ENCODE peak calls at places on chromosome 11, in four cellular contexts. One of them, this sample, is unnamed. For H3F3A, the result is how much of the 10 kb centered on the place peaks cover.

GRCh38 chr11:69076129-69076791 is 27.5 kb downstream of the TPCN2 start:
- DNase-seq in PC-3: peak
- DNase-seq in MM.1S: no peak
- DNase-seq in GM23248: no peak
- DNase-seq in this sample: no peak

GRCh38 chr11:68761801-68762200 is 10.5 kb upstream of the TESMIN start:
- DNase-seq in PC-3: no peak
- DNase-seq in MM.1S: no peak
- DNase-seq in GM23248: no peak
- DNase-seq in this sample: no peak

GRCh38 chr11:1567721-1568100 is 4.4 kb downstream of the DUSP8 start:
- DNase-seq in GM23248: no peak
- DNase-seq in PC-3: no peak
- DNase-seq in MM.1S: no peak
- DNase-seq in this sample: no peak

GRCh38 chr11:14418801-14419417 is 59.9 kb upstream of the RRAS2 start:
- DNase-seq in PC-3: peak
- DNase-seq in MM.1S: no peak
- DNase-seq in GM23248: peak
- DNase-seq in this sample: peak

GRCh38 chr11:12285106-12285505 is 92.3 kb upstream of the PARVA start:
- DNase-seq in PC-3: peak
- DNase-seq in GM23248: peak
- DNase-seq in MM.1S: no peak
- DNase-seq in this sample: no peak

GRCh38 chr11:125270106-125270505 is 105.6 kb downstream of the PKNOX2 start:
- DNase-seq in GM23248: no peak
- DNase-seq in MM.1S: no peak
- DNase-seq in PC-3: no peak
- DNase-seq in this sample: no peak

GRCh38 chr11:15972838-15973237 is 383.5 kb downstream of the SOX6 start:
- DNase-seq in GM23248: no peak
- DNase-seq in MM.1S: no peak
- DNase-seq in PC-3: no peak
- DNase-seq in this sample: no peak

GRCh38 chr11:119673389-119674336 is 55.3 kb downstream of the NECTIN1 start:
- DNase-seq in GM23248: no peak
- DNase-seq in MM.1S: peak
- DNase-seq in PC-3: no peak
- DNase-seq in this sample: no peak

GRCh38 chr11:15551897-15552851 is 437.5 kb downstream of the INSC start:
- DNase-seq in GM23248: no peak
- DNase-seq in MM.1S: no peak
- DNase-seq in PC-3: no peak
- DNase-seq in this sample: peak

GRCh38 chr11:103322861-103323260 is 213.6 kb downstream of the DYNC2H1 start:
- DNase-seq in GM23248: no peak
- DNase-seq in PC-3: no peak
- DNase-seq in MM.1S: no peak
- DNase-seq in this sample: no peak

GRCh38 chr11:1564535-1565172 is 7.4 kb downstream of the DUSP8 start:
- DNase-seq in GM23248: peak
- DNase-seq in MM.1S: peak
- DNase-seq in PC-3: peak
- DNase-seq in this sample: peak

GRCh38 chr11:111954154-111954553 is 17.0 kb downstream of the DIXDC1 start:
- DNase-seq in PC-3: no peak
- DNase-seq in GM23248: no peak
- DNase-seq in MM.1S: no peak
- DNase-seq in this sample: no peak

GRCh38 chr11:36974771-36975170 is 376.7 kb upstream of the RAG2 start:
- DNase-seq in GM23248: no peak
- DNase-seq in PC-3: no peak
- DNase-seq in MM.1S: no peak
- DNase-seq in this sample: no peak

DNA sequence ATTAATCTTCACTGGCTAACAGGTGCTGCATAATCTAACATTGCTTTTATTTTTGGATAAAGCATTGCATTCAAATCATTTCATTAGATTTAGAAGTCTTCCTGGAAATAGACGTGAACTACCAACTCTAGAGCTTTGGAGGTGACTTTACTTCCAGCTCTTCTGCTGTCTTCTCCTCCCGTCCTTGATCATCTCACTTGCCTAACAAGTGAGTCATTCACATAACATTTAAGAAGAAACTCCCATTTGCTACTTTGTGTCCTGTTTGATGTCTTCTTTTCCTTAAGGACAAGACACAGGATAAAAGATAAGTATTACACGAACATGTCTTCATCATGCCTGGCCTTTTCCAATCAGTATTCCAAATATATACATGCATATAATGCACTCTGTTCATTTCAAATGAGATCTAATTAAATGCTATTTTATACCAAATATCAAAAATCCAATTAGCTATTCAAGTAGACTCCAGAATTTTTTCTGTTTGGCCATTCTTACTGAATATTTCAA is 88.3 kb downstream of the BDNF start:
- DNase-seq in PC-3: no peak
- DNase-seq in MM.1S: no peak
- DNase-seq in GM23248: peak
- DNase-seq in this sample: no peak
- TF ChIP-seq EZH2 in PC-3: no peak
- TF ChIP-seq EZH2 in MM.1S: no peak
- TF ChIP-seq EZH2 in GM23248: no peak
- TF ChIP-seq EZH2 in this sample: no peak

DNA sequence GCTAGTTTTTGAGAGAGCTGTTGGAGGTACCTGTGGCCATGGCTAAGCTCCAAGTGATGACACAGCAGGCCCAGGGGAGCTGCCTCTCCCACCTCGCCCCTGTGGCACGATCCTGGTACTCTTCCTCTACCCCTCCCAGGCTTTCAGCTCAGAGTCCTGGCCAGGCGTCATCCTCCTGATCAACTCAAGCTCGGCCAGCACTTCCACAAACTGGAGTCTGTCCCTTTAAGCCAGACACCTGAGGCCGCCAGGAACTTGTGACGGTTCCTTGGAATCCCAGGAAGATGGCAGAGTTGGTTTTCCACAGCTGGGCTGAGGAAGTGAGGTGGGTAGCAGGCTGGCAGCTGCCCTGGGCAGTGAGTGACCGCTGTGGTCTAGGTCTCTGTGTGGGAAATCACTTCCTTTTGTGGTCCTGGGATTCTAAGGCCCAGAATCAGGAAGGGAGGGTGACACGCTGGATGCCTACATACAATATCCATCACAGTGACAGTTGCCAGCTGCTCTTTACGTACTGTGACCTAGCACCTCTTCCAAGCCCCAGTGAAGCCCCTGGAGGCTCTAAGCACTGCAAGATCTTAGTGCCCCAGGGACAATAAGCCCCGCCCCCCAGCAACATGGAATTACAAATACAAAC is 3.2 kb upstream of the CST6 start:
- DNase-seq in GM23248: no peak
- DNase-seq in MM.1S: no peak
- DNase-seq in PC-3: peak
- DNase-seq in this sample: no peak
- H3K9ac ChIP-seq in GM23248: no peak
- H3K9ac ChIP-seq in MM.1S: no peak
- H3K9ac ChIP-seq in PC-3: no peak
- H3K9ac ChIP-seq in this sample: no peak

DNA sequence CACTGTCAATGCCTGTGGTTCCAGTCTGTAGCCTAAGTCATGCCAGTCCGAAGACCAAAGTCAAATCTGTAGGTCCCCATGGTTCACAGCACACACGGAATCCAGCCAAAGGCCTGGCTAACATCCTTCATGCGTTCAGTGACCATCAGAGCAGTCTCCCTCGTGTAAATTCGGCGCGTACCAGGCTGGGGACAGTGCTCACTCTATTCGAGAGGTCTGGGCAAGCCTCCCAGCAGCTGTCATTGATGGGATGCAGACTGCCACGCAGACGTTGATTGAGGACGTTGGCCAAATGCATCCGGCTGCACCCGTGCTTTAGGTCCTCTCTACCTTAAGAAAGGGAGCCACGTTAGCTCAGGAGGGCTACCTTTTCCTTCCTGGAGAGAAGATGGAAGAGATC is 11.9 kb downstream of the CTTN start:
- DNase-seq in PC-3: no peak
- DNase-seq in GM23248: no peak
- DNase-seq in MM.1S: no peak
- DNase-seq in this sample: no peak
- H3F3A ChIP-seq in PC-3: under half
- H3F3A ChIP-seq in GM23248: under half
- H3F3A ChIP-seq in MM.1S: under half
- H3F3A ChIP-seq in this sample: under half

GRCh38 chr11:45757672-45758071 is 47.3 kb upstream of the SLC35C1 start:
- DNase-seq in MM.1S: no peak
- DNase-seq in GM23248: no peak
- DNase-seq in PC-3: no peak
- DNase-seq in this sample: no peak

GRCh38 chr11:45756384-45757010 is 48.5 kb upstream of the SLC35C1 start:
- DNase-seq in PC-3: no peak
- DNase-seq in MM.1S: no peak
- DNase-seq in GM23248: no peak
- DNase-seq in this sample: no peak

GRCh38 chr11:45754746-45755145 is 50.2 kb upstream of the SLC35C1 start:
- DNase-seq in PC-3: no peak
- DNase-seq in GM23248: no peak
- DNase-seq in MM.1S: no peak
- DNase-seq in this sample: no peak

GRCh38 chr11:45754261-45754709 is 50.7 kb upstream of the SLC35C1 start:
- DNase-seq in MM.1S: no peak
- DNase-seq in GM23248: no peak
- DNase-seq in PC-3: no peak
- DNase-seq in this sample: no peak

DNA sequence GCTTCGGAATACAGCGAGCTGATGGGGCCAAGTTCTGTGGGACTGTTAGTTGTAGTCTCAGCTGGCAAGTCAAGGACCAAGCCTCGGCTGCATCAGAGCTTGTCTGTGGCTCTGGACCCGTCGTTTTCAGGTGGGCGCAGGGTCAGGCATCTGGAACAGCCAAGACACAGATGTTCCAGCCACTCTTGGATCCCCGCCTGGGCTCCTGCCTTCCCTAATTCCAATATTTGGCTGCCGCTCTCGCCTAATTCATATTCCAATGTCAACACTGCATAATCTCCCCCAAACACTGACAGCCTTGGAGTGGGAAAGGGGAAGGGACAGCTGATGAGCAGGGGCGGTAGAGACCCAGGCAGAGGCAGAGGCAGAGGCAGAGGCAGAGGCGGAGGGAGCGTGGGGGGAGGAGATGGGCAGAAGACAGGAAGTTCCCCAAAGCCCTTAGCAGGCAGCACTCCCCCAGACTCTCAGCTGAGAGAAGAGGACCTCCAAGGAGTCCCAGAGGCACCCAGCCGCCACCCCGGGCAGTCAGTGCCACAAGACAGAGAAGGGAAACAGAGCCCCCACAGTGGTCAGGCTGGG is 49.6 kb upstream of the SLC35C1 start:
- DNase-seq in MM.1S: no peak
- DNase-seq in PC-3: no peak
- DNase-seq in GM23248: no peak
- DNase-seq in this sample: no peak
- TF ChIP-seq EZH2 in MM.1S: no peak
- TF ChIP-seq EZH2 in PC-3: no peak
- TF ChIP-seq EZH2 in GM23248: no peak
- TF ChIP-seq EZH2 in this sample: no peak

GRCh38 chr11:57699813-57700212 is 12.2 kb downstream of the MED19 start:
- DNase-seq in MM.1S: no peak
- DNase-seq in GM23248: no peak
- DNase-seq in PC-3: no peak
- DNase-seq in this sample: no peak

GRCh38 chr11:57698843-57699365 is 13.1 kb downstream of the MED19 start:
- DNase-seq in GM23248: no peak
- DNase-seq in MM.1S: no peak
- DNase-seq in PC-3: no peak
- DNase-seq in this sample: no peak

GRCh38 chr11:57704932-57705331 is 7.1 kb downstream of the MED19 start:
- DNase-seq in MM.1S: no peak
- DNase-seq in PC-3: no peak
- DNase-seq in GM23248: no peak
- DNase-seq in this sample: no peak

GRCh38 chr11:57700425-57700824 is 11.6 kb downstream of the MED19 start:
- DNase-seq in GM23248: no peak
- DNase-seq in PC-3: no peak
- DNase-seq in MM.1S: no peak
- DNase-seq in this sample: peak

GRCh38 chr11:57703341-57703740 is 8.7 kb downstream of the MED19 start:
- DNase-seq in PC-3: no peak
- DNase-seq in MM.1S: no peak
- DNase-seq in GM23248: no peak
- DNase-seq in this sample: no peak
- H3K9ac ChIP-seq in PC-3: no peak
- H3K9ac ChIP-seq in MM.1S: no peak
- H3K9ac ChIP-seq in GM23248: no peak
- H3K9ac ChIP-seq in this sample: no peak

GRCh38 chr11:62835336-62835735 is 2.7 kb upstream of the TEX54 start:
- DNase-seq in GM23248: no peak
- DNase-seq in PC-3: no peak
- DNase-seq in MM.1S: no peak
- DNase-seq in this sample: no peak
- H3F3A ChIP-seq in GM23248: under half
- H3F3A ChIP-seq in PC-3: under half
- H3F3A ChIP-seq in MM.1S: under half
- H3F3A ChIP-seq in this sample: under half

DNA sequence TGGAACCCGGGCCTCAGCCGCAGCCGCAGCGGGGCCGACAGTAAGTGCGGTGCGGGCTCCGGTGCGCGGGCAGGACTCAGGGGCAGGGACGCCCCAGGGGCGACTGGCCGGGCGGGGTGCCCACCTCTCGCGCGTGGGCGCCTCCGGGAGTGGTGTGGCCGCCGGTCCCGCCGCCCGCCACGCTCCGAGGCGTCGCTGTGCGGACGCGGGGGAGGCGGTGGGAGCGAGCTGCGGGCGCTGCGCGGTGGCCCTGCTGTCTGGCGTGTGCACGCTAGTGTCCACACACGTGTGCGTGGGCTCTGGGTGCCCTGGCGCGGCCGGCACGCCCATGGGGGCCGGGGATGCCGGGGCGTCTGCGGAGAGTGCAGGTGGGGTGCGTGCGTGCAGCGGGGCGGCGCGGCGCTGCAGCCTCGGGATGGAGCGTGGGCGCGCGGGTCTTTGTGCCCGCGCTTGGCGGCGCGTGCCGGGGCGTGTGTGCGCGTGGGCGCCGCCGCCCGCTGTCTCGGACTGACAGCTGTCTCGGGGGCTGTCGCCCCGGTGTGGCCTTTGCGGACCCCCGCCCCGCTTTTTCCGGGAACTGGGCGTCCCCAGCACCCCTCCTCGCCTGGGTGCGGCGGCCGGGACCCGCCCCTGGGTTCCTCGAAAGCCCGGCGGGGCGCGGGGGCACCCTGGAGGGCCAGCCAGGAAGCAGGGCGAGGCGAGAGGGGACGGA is 800 bp downstream of the KCNK4 start:
- DNase-seq in PC-3: no peak
- DNase-seq in MM.1S: no peak
- DNase-seq in GM23248: peak
- DNase-seq in this sample: no peak
- TF ChIP-seq EZH2 in PC-3: no peak
- TF ChIP-seq EZH2 in MM.1S: no peak
- TF ChIP-seq EZH2 in GM23248: peak
- TF ChIP-seq EZH2 in this sample: peak

GRCh38 chr11:92697461-92698314 is 271.8 kb upstream of the MTNR1B start:
- DNase-seq in MM.1S: no peak
- DNase-seq in GM23248: peak
- DNase-seq in PC-3: peak
- DNase-seq in this sample: no peak
- H3K9ac ChIP-seq in MM.1S: no peak
- H3K9ac ChIP-seq in GM23248: peak
- H3K9ac ChIP-seq in PC-3: no peak
- H3K9ac ChIP-seq in this sample: no peak

GRCh38 chr11:44474702-44475101 is 90.8 kb upstream of the CD82 start:
- DNase-seq in PC-3: no peak
- DNase-seq in GM23248: no peak
- DNase-seq in MM.1S: no peak
- DNase-seq in this sample: no peak
- H3F3A ChIP-seq in PC-3: under half
- H3F3A ChIP-seq in GM23248: under half
- H3F3A ChIP-seq in MM.1S: under half
- H3F3A ChIP-seq in this sample: under half